ENCODE peak calls at places on chromosomes 7 and 10, in five cellular contexts. One of them, this sample, is unnamed. For H3K9me3, the result is how much of the 10 kb centered on the place peaks cover.

GRCh38 chr10:128150045-128150493 is 23.8 kb upstream of the MKI67 start:
- DNase-seq in Peyer's patch: peak
- DNase-seq in CD4-positive, alpha-beta T cell: peak
- DNase-seq in heart right ventricle: peak
- DNase-seq in mammary epithelial cell: peak
- DNase-seq in this sample: peak

GRCh38 chr10:47294057-47294456 is 5.9 kb upstream of the GDF10 start:
- DNase-seq in mammary epithelial cell: no peak
- DNase-seq in heart right ventricle: no peak
- DNase-seq in CD4-positive, alpha-beta T cell: no peak
- DNase-seq in Peyer's patch: no peak
- DNase-seq in this sample: no peak

GRCh38 chr10:4183761-4184261 is 398.8 kb upstream of the KLF6 start:
- DNase-seq in CD4-positive, alpha-beta T cell: no peak
- DNase-seq in heart right ventricle: no peak
- DNase-seq in mammary epithelial cell: no peak
- DNase-seq in Peyer's patch: no peak
- DNase-seq in this sample: no peak

GRCh38 chr7:137235434-137235833 is 108.1 kb downstream of the PTN start:
- DNase-seq in Peyer's patch: no peak
- DNase-seq in mammary epithelial cell: no peak
- DNase-seq in heart right ventricle: no peak
- DNase-seq in CD4-positive, alpha-beta T cell: no peak
- DNase-seq in this sample: no peak

GRCh38 chr10:124470544-124471449 is 9.2 kb downstream of the LHPP start:
- DNase-seq in mammary epithelial cell: no peak
- DNase-seq in CD4-positive, alpha-beta T cell: no peak
- DNase-seq in Peyer's patch: no peak
- DNase-seq in heart right ventricle: no peak
- DNase-seq in this sample: no peak

GRCh38 chr10:129641982-129642381 is 174.9 kb downstream of the MGMT start:
- DNase-seq in CD4-positive, alpha-beta T cell: no peak
- DNase-seq in mammary epithelial cell: no peak
- DNase-seq in Peyer's patch: no peak
- DNase-seq in heart right ventricle: no peak
- DNase-seq in this sample: no peak

GRCh38 chr10:102421645-102422585 is 1.3 kb downstream of the FBXL15 start:
- DNase-seq in CD4-positive, alpha-beta T cell: no peak
- DNase-seq in Peyer's patch: peak
- DNase-seq in mammary epithelial cell: peak
- DNase-seq in heart right ventricle: no peak
- DNase-seq in this sample: no peak

GRCh38 chr7:68218461-68218860 is 1221.8 kb downstream of the TYW1 start:
- DNase-seq in mammary epithelial cell: no peak
- DNase-seq in heart right ventricle: no peak
- DNase-seq in CD4-positive, alpha-beta T cell: no peak
- DNase-seq in Peyer's patch: no peak
- DNase-seq in this sample: no peak

GRCh38 chr7:133186060-133186459 is 66.8 kb upstream of the EXOC4 start:
- DNase-seq in mammary epithelial cell: no peak
- DNase-seq in CD4-positive, alpha-beta T cell: no peak
- DNase-seq in Peyer's patch: no peak
- DNase-seq in heart right ventricle: no peak
- DNase-seq in this sample: no peak

GRCh38 chr7:130719550-130719949 is 14.5 kb downstream of the KLF14 start:
- DNase-seq in Peyer's patch: no peak
- DNase-seq in CD4-positive, alpha-beta T cell: no peak
- DNase-seq in heart right ventricle: no peak
- DNase-seq in mammary epithelial cell: no peak
- DNase-seq in this sample: no peak

GRCh38 chr10:78473016-78473415 is 439.4 kb downstream of the RPS24 start:
- DNase-seq in CD4-positive, alpha-beta T cell: no peak
- DNase-seq in heart right ventricle: no peak
- DNase-seq in mammary epithelial cell: no peak
- DNase-seq in Peyer's patch: no peak
- DNase-seq in this sample: no peak

GRCh38 chr10:79311581-79312407 is 35.5 kb upstream of the PPIF start:
- DNase-seq in mammary epithelial cell: no peak
- DNase-seq in heart right ventricle: peak
- DNase-seq in Peyer's patch: no peak
- DNase-seq in CD4-positive, alpha-beta T cell: no peak
- DNase-seq in this sample: no peak

GRCh38 chr10:87863102-87863943 is at the start of the genes KLLN and PTEN:
- DNase-seq in heart right ventricle: peak
- DNase-seq in CD4-positive, alpha-beta T cell: peak
- DNase-seq in Peyer's patch: peak
- DNase-seq in mammary epithelial cell: peak
- DNase-seq in this sample: peak

GRCh38 chr10:76303682-76304316 is 872.4 kb downstream of the LRMDA start:
- DNase-seq in Peyer's patch: no peak
- DNase-seq in mammary epithelial cell: peak
- DNase-seq in CD4-positive, alpha-beta T cell: peak
- DNase-seq in heart right ventricle: peak
- DNase-seq in this sample: peak

GRCh38 chr7:140672382-140673062 is at the start of gene ADCK2:
- DNase-seq in CD4-positive, alpha-beta T cell: peak
- DNase-seq in Peyer's patch: peak
- DNase-seq in mammary epithelial cell: peak
- DNase-seq in heart right ventricle: peak
- DNase-seq in this sample: peak

GRCh38 chr7:31432831-31433340 is 81.0 kb upstream of the ITPRID1 start:
- DNase-seq in mammary epithelial cell: peak
- DNase-seq in heart right ventricle: no peak
- DNase-seq in Peyer's patch: no peak
- DNase-seq in CD4-positive, alpha-beta T cell: no peak
- DNase-seq in this sample: no peak

GRCh38 chr7:23062452-23062851 is 43.1 kb upstream of the KLHL7 start:
- DNase-seq in Peyer's patch: no peak
- DNase-seq in CD4-positive, alpha-beta T cell: no peak
- DNase-seq in mammary epithelial cell: peak
- DNase-seq in heart right ventricle: no peak
- DNase-seq in this sample: no peak

GRCh38 chr7:120994512-120995363 is 6.2 kb downstream of the CPED1 start:
- DNase-seq in Peyer's patch: no peak
- DNase-seq in mammary epithelial cell: no peak
- DNase-seq in heart right ventricle: no peak
- DNase-seq in CD4-positive, alpha-beta T cell: no peak
- DNase-seq in this sample: no peak

GRCh38 chr7:132118641-132119040 is 457.6 kb downstream of the PLXNA4 start:
- DNase-seq in mammary epithelial cell: no peak
- DNase-seq in Peyer's patch: no peak
- DNase-seq in heart right ventricle: no peak
- DNase-seq in CD4-positive, alpha-beta T cell: no peak
- DNase-seq in this sample: no peak

DNA sequence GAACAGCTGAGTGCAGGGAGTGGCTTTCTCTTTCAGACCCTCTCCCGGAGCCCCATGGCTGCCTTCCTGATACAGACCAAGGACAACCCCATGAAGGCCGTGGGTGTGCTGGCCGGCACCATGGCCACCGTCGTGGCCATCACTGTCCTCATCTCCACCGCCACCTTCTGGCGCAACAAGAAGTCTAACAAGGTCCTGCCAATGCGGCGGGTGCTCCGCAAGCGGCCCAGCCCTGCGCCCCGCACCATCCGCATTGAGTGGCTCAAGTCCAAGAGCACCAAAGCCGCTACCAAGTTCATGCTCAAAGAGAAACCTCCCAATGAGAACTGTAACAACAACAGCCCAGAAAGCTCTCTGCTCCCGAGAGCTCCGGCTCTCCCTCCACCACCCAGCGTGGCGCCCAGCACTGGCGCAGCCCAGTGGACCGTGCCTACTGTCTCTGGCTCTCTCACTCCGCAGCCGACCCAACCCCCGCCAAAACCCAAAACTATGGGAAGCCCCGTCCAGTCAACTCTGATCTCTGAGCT is 11.2 kb downstream of the LRIT2 start:
- DNase-seq in mammary epithelial cell: no peak
- DNase-seq in Peyer's patch: no peak
- DNase-seq in heart right ventricle: no peak
- DNase-seq in CD4-positive, alpha-beta T cell: no peak
- DNase-seq in this sample: no peak
- TF ChIP-seq CTCF in mammary epithelial cell: no peak
- TF ChIP-seq CTCF in Peyer's patch: no peak
- TF ChIP-seq CTCF in heart right ventricle: no peak
- TF ChIP-seq CTCF in CD4-positive, alpha-beta T cell: no peak
- TF ChIP-seq CTCF in this sample: peak

DNA sequence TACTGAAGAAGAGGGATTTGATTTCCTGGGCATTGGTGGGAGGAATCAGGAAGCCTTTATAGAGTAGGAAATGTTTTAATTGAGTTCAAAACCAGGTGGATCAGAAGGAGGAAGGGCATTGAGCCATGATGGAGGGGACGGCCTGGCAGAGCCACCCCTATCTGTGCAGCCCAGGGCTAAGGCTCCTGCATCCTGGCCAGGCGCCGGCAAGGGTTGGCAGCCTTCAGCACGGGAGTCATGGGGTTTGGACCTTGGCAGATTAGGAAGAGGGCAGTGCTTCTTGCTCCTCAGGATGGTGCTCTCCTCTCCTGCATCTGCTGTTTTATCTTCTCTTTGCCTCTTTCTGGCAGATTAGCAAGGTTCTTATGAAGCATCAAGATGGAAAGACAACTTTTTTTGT is 12.5 kb downstream of the ZNF862 start:
- DNase-seq in Peyer's patch: no peak
- DNase-seq in mammary epithelial cell: no peak
- DNase-seq in CD4-positive, alpha-beta T cell: no peak
- DNase-seq in heart right ventricle: no peak
- DNase-seq in this sample: no peak
- H3K9me3 ChIP-seq in Peyer's patch: under half
- H3K9me3 ChIP-seq in mammary epithelial cell: under half
- H3K9me3 ChIP-seq in CD4-positive, alpha-beta T cell: under half
- H3K9me3 ChIP-seq in heart right ventricle: under half
- H3K9me3 ChIP-seq in this sample: under half

DNA sequence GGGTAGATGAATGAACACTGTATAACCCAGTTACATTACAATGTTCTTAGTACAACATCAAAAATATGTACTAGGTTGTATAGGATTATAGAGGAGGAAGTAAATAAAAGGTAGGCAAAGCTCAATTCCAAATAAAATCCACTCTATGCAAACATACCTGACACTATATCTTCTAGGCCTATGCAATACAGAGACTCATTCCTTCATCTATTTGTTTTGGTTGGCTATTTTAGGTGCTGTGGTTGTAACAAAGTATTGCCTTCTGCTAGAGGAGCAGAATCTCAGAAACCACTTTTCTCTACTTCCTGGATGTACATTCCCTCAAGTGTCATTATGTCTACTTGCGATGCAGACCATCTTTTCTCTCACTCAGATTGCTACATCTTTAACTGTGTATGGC is 5.3 kb upstream of the TFPI2 start:
- DNase-seq in CD4-positive, alpha-beta T cell: no peak
- DNase-seq in Peyer's patch: no peak
- DNase-seq in mammary epithelial cell: no peak
- DNase-seq in heart right ventricle: no peak
- DNase-seq in this sample: no peak
- TF ChIP-seq CTCF in CD4-positive, alpha-beta T cell: no peak
- TF ChIP-seq CTCF in Peyer's patch: no peak
- TF ChIP-seq CTCF in mammary epithelial cell: no peak
- TF ChIP-seq CTCF in heart right ventricle: no peak
- TF ChIP-seq CTCF in this sample: no peak

GRCh38 chr7:18166002-18166401 is 138.4 kb upstream of the PRPS1L1 start:
- DNase-seq in CD4-positive, alpha-beta T cell: no peak
- DNase-seq in heart right ventricle: no peak
- DNase-seq in mammary epithelial cell: no peak
- DNase-seq in Peyer's patch: no peak
- DNase-seq in this sample: no peak
- H3K9me3 ChIP-seq in CD4-positive, alpha-beta T cell: under half
- H3K9me3 ChIP-seq in heart right ventricle: under half
- H3K9me3 ChIP-seq in mammary epithelial cell: under half
- H3K9me3 ChIP-seq in Peyer's patch: under half
- H3K9me3 ChIP-seq in this sample: under half

GRCh38 chr7:41893656-41894055 is 190.8 kb upstream of the INHBA start:
- DNase-seq in CD4-positive, alpha-beta T cell: no peak
- DNase-seq in heart right ventricle: no peak
- DNase-seq in Peyer's patch: no peak
- DNase-seq in mammary epithelial cell: no peak
- DNase-seq in this sample: no peak

GRCh38 chr7:41889040-41889439 is 186.2 kb upstream of the INHBA start:
- DNase-seq in mammary epithelial cell: no peak
- DNase-seq in CD4-positive, alpha-beta T cell: no peak
- DNase-seq in Peyer's patch: no peak
- DNase-seq in heart right ventricle: no peak
- DNase-seq in this sample: no peak

GRCh38 chr7:41889472-41889871 is 186.6 kb upstream of the INHBA start:
- DNase-seq in mammary epithelial cell: no peak
- DNase-seq in heart right ventricle: no peak
- DNase-seq in CD4-positive, alpha-beta T cell: no peak
- DNase-seq in Peyer's patch: no peak
- DNase-seq in this sample: no peak

GRCh38 chr7:41890631-41891265 is 187.9 kb upstream of the INHBA start:
- DNase-seq in Peyer's patch: no peak
- DNase-seq in CD4-positive, alpha-beta T cell: no peak
- DNase-seq in heart right ventricle: no peak
- DNase-seq in mammary epithelial cell: no peak
- DNase-seq in this sample: no peak

DNA sequence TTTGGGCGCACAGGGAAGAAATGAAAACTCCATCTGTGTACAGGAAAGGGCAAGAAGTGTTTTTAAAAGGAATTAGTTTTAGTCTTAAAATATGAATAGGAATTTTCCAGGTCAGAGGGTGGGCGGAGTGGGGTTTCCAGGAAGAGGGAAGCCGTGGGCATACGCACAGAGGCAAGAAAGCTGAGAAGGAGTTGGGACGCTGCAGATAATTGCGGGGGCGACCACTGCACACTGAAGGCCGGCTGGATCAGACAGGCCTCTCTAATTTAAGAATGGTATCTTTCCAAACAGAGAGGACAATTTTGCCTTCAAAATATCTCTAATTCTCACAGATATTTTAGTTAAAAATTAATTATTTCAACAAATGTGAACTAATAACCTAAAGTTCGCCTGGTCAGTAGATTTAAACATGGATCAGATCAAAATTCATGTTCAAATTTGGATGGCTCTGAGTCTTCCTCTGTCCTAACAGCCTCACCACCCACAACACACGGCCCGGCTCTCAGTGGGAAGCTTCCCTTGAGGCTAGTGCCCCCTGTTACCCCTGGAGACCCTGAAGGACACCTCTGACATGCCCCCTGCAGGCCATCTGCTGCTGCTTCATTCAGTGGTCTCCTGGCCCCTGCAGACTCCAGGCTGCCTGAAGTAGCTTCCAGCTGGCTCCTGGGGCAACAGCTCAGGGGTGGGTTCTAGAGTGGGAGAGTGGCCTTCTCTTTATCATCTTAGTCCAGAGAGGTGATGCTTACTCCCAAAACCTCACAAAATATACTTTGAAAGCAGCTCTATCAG is 189.3 kb upstream of the INHBA start:
- DNase-seq in heart right ventricle: no peak
- DNase-seq in mammary epithelial cell: no peak
- DNase-seq in Peyer's patch: no peak
- DNase-seq in CD4-positive, alpha-beta T cell: no peak
- DNase-seq in this sample: peak
- TF ChIP-seq CTCF in heart right ventricle: no peak
- TF ChIP-seq CTCF in mammary epithelial cell: no peak
- TF ChIP-seq CTCF in Peyer's patch: no peak
- TF ChIP-seq CTCF in CD4-positive, alpha-beta T cell: no peak
- TF ChIP-seq CTCF in this sample: peak

This sample was measured in WERI-Rb-1.